ENCODE peak calls at places on chromosomes 11 and 22, in seven cellular contexts. E is ELF-1, L is iPS DF 19.7, N is GM12892, Q is NCI-H774, C is HTR-8/SVneo, F is skeletal muscle cell. W is an unnamed sample.

GRCh38 chr22:27541831-27542230 is 259.7 kb downstream of the MN1 start:
- DNase-seq in C (no peak), Q (no peak), E (no peak), N (no peak), L (no peak), F (no peak), W (no peak)

GRCh38 chr11:31986201-31986889 is 104.5 kb upstream of the RCN1 start:
- DNase-seq in Q (no peak), C (no peak), E (no peak), N (no peak), F (no peak), L (no peak), W (no peak)

GRCh38 chr11:73818838-73819237 is 31.2 kb downstream of the MRPL48 start:
- DNase-seq in E (no peak), Q (no peak), F (no peak), N (no peak), C (peak), L (no peak), W (no peak)

GRCh38 chr11:124917115-124917637 is 1.9 kb upstream of the HEPN1 start:
- DNase-seq in Q (no peak), F (peak), L (no peak), N (no peak), C (no peak), E (no peak), W (peak)

GRCh38 chr22:42743501-42743991 is 22.9 kb upstream of the A4GALT start:
- DNase-seq in N (no peak), C (no peak), E (peak), F (peak), L (no peak), Q (no peak), W (peak)

GRCh38 chr11:111331711-111332479 is 33.5 kb downstream of the POU2AF3 start:
- DNase-seq in Q (no peak), F (no peak), N (no peak), E (no peak), C (no peak), L (no peak), W (peak)

GRCh38 chr11:67303132-67303988 is at the start of gene SSH3:
- DNase-seq in N (no peak), Q (peak), F (no peak), E (peak), L (no peak), C (peak), W (peak)

GRCh38 chr11:115213007-115213406 is 291.2 kb downstream of the CADM1 start:
- DNase-seq in E (no peak), Q (no peak), C (no peak), N (no peak), F (no peak), L (no peak), W (no peak)

GRCh38 chr22:40183029-40183581 is 5.4 kb downstream of the TNRC6B start:
- DNase-seq in F (peak), N (no peak), Q (no peak), C (peak), L (no peak), E (peak), W (peak)

GRCh38 chr11:66956689-66957290 is 1.4 kb downstream of the PC start:
- DNase-seq in C (no peak), N (no peak), L (no peak), Q (no peak), F (peak), E (peak), W (peak)

GRCh38 chr22:39664485-39665200 is 94.1 kb downstream of the CACNA1I start:
- DNase-seq in L (no peak), F (no peak), E (peak), Q (peak), N (no peak), C (no peak), W (no peak)

GRCh38 chr22:47442821-47443220 is 680.4 kb downstream of the TBC1D22A start:
- DNase-seq in E (no peak), C (no peak), L (no peak), Q (no peak), N (no peak), F (no peak), W (no peak)

GRCh38 chr11:28738549-28738948 is 630.4 kb downstream of the METTL15 start:
- DNase-seq in Q (no peak), C (no peak), F (no peak), N (no peak), E (no peak), L (no peak), W (peak)

GRCh38 chr22:45948081-45948648 is 28.8 kb downstream of the WNT7B start:
- DNase-seq in F (no peak), E (no peak), C (no peak), L (no peak), Q (no peak), N (no peak), W (no peak)

GRCh38 chr22:45830531-45831245 is 146.3 kb downstream of the WNT7B start:
- DNase-seq in Q (no peak), F (peak), N (no peak), L (no peak), E (no peak), C (no peak), W (peak)

GRCh38 chr11:1369371-1370005 is 20.2 kb upstream of the BRSK2 start:
- DNase-seq in E (no peak), Q (no peak), N (no peak), C (no peak), L (no peak), F (no peak), W (no peak)

W was measured in NCI-H226.